ENCODE peak calls at places on chromosomes 1 and 21, in four cellular contexts. P, L, C and E are unnamed samples.

GRCh38 chr1:205680073-205680851 is at the start of gene SLC45A3:
- DNase-seq in L (no peak), C (no peak), P (peak), E (no peak)

GRCh38 chr1:216596298-216596947 is 126.8 kb downstream of the ESRRG start:
- DNase-seq in L (no peak), C (peak), P (no peak), E (peak)

GRCh38 chr21:18443686-18444085 is 40.1 kb upstream of the TMPRSS15 start:
- DNase-seq in L (no peak), C (no peak), P (no peak), E (no peak)

GRCh38 chr1:47568763-47569162 is 130.9 kb downstream of the FOXD2 start:
- DNase-seq in L (no peak), C (no peak), P (no peak), E (no peak)

GRCh38 chr1:54464477-54465146 is 58.4 kb upstream of the SSBP3 start:
- DNase-seq in L (peak), C (peak), P (peak), E (peak)

GRCh38 chr1:92949937-92950817 is 11.1 kb downstream of the DIPK1A start:
- DNase-seq in L (no peak), C (peak), P (no peak), E (peak)

GRCh38 chr1:165773324-165773965 is 4.8 kb upstream of the TMCO1 start:
- DNase-seq in C (peak), L (no peak), P (no peak), E (peak)

GRCh38 chr1:1677718-1678580 is 14.6 kb downstream of the SLC35E2B start:
- DNase-seq in P (no peak), C (no peak), L (no peak), E (no peak)

GRCh38 chr1:47978486-47978885 is 18.7 kb downstream of the TRABD2B start:
- DNase-seq in L (no peak), P (no peak), C (peak), E (no peak)

GRCh38 chr1:9362488-9362887 is 69.8 kb downstream of the SPSB1 start:
- DNase-seq in L (no peak), C (no peak), P (no peak), E (no peak)

GRCh38 chr1:55714230-55714629 is 499.1 kb upstream of the USP24 start:
- DNase-seq in P (no peak), C (no peak), L (no peak), E (no peak)

GRCh38 chr21:41344146-41344545 is 17.7 kb upstream of the MX2 start:
- DNase-seq in C (no peak), P (no peak), L (no peak), E (no peak)

GRCh38 chr1:118688891-118689290 is 299.3 kb downstream of the TBX15 start:
- DNase-seq in C (no peak), P (no peak), L (no peak), E (no peak)

GRCh38 chr1:169266133-169266532 is 101.5 kb downstream of the NME7 start:
- DNase-seq in P (no peak), L (no peak), C (no peak), E (no peak)

GRCh38 chr1:22594396-22594795 is 31.1 kb downstream of the EPHA8 start:
- DNase-seq in L (no peak), C (no peak), P (no peak), E (no peak)

GRCh38 chr1:208150810-208151458 is 93.2 kb downstream of the PLXNA2 start:
- DNase-seq in P (no peak), C (no peak), L (no peak), E (no peak)

GRCh38 chr1:15945011-15945831 is 30.7 kb downstream of the ZBTB17 start:
- DNase-seq in P (no peak), C (no peak), L (no peak), E (no peak)

GRCh38 chr1:219085082-219085481 is 88.6 kb upstream of the LYPLAL1 start:
- DNase-seq in L (no peak), P (no peak), C (peak), E (no peak)

GRCh38 chr1:240100351-240100750 is 8.7 kb downstream of the FMN2 start:
- DNase-seq in L (no peak), P (no peak), C (peak), E (no peak)

GRCh38 chr1:61397915-61398314 is 315.6 kb downstream of the NFIA start:
- DNase-seq in L (no peak), C (peak), P (no peak), E (no peak)

GRCh38 chr1:216794541-216795055 is 71.4 kb upstream of the ESRRG start:
- DNase-seq in L (no peak), P (no peak), C (no peak), E (no peak)

GRCh38 chr1:92329356-92330129 is 30.7 kb downstream of the RPAP2 start:
- DNase-seq in L (no peak), P (no peak), C (peak), E (peak)

GRCh38 chr1:36366091-36366661 is 19.5 kb downstream of the STK40 start:
- DNase-seq in C (peak), P (peak), L (no peak), E (peak)

GRCh38 chr21:38359090-38359489 is 102.3 kb downstream of the KCNJ15 start:
- DNase-seq in P (no peak), L (no peak), C (no peak), E (no peak)

GRCh38 chr1:145845144-145845513 is 301 bp upstream of the NUDT17 start:
- DNase-seq in C (no peak), P (no peak), L (no peak), E (no peak)

GRCh38 chr1:201360901-201361651 is 16.4 kb downstream of the TNNT2 start:
- DNase-seq in L (no peak), P (no peak), C (no peak), E (no peak)

GRCh38 chr1:2967881-2968280 is 53.4 kb upstream of the ACTRT2 start:
- DNase-seq in L (no peak), P (no peak), C (no peak), E (no peak)

GRCh38 chr1:2966940-2967725 is 54.1 kb upstream of the ACTRT2 start:
- DNase-seq in L (no peak), P (no peak), C (no peak), E (no peak)

GRCh38 chr1:2969870-2970291 is 51.4 kb upstream of the ACTRT2 start:
- DNase-seq in C (no peak), L (no peak), P (no peak), E (no peak)

GRCh38 chr1:2969011-2969869 is 52.0 kb upstream of the ACTRT2 start:
- DNase-seq in C (no peak), L (no peak), P (no peak), E (no peak)

GRCh38 chr1:2968471-2968881 is 52.8 kb upstream of the ACTRT2 start:
- DNase-seq in P (no peak), C (no peak), L (no peak), E (no peak)
- H3K56ac ChIP-seq in P (no peak), C (no peak), L (no peak), E (no peak)

GRCh38 chr1:156815307-156815826 is 1.3 kb downstream of the SH2D2A start:
- DNase-seq in C (peak), L (no peak), P (no peak), E (peak)
- H3K56ac ChIP-seq in C (no peak), L (no peak), P (no peak), E (no peak)

GRCh38 chr1:59673575-59674467 is 140.9 kb upstream of the HOOK1 start:
- DNase-seq in L (no peak), C (no peak), P (peak), E (no peak)
- H3K56ac ChIP-seq in L (no peak), C (no peak), P (no peak), E (peak)

GRCh38 chr1:58180537-58180936 is 366.0 kb downstream of the OMA1 start:
- DNase-seq in C (no peak), L (no peak), P (no peak), E (no peak)
- H3K56ac ChIP-seq in C (no peak), L (no peak), P (no peak), E (no peak)

GRCh38 chr1:151156515-151156819 is at the start of gene TNFAIP8L2:
- DNase-seq in C (no peak), L (no peak), P (peak), E (peak)

GRCh38 chr1:151157067-151157531 is 650 bp downstream of the TNFAIP8L2 start:
- DNase-seq in P (no peak), L (no peak), C (no peak), E (no peak)

GRCh38 chr1:151159373-151159772 is 2.9 kb downstream of the TNFAIP8L2 start:
- DNase-seq in L (no peak), C (no peak), P (no peak), E (no peak)

GRCh38 chr1:151158311-151158710 is 1.9 kb downstream of the TNFAIP8L2 start:
- DNase-seq in P (no peak), C (no peak), L (no peak), E (no peak)

DNA sequence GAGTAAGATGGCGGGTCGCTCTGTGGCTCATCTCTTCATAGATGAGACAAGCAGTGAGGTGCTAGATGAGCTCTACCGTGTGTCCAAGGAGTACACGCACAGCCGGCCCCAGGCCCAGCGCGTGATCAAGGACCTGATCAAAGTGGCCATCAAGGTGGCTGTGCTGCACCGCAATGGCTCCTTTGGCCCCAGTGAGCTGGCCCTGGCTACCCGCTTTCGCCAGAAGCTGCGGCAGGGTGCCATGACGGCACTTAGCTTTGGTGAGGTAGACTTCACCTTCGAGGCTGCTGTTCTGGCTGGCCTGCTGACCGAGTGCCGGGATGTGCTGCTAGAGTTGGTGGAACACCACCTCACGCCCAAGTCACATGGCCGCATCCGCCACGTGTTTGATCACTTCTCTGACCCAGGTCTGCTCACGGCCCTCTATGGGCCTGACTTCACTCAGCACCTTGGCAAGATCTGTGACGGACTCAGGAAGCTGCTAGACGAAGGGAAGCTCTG is 2.4 kb downstream of the TNFAIP8L2 start:
- DNase-seq in P (no peak), L (no peak), C (no peak), E (peak)
- H3K56ac ChIP-seq in P (no peak), L (no peak), C (no peak), E (no peak)